ENCODE peak calls at places on chromosome 4, in eight cellular contexts. K, V, C, Y, G, N, I and D are unnamed samples. For H3K4me1, the result is how much of the 10 kb centered on the place peaks cover.

GRCh38 chr4:112082954-112083586 is 62.2 kb upstream of the FAM241A start:
- DNase-seq in N (no peak), Y (no peak), G (no peak), I (no peak), K (peak), V (no peak), C (no peak), D (no peak)

GRCh38 chr4:47650584-47651130 is 165.6 kb downstream of the ATP10D start:
- DNase-seq in N (no peak), G (no peak), K (peak), C (no peak), I (no peak), V (no peak), Y (no peak), D (no peak)

GRCh38 chr4:138092060-138092459 is 150.1 kb downstream of the SLC7A11 start:
- DNase-seq in Y (no peak), I (no peak), C (no peak), V (no peak), N (no peak), G (no peak), K (no peak), D (no peak)

GRCh38 chr4:116478343-116478742 is 607.0 kb downstream of the TRAM1L1 start:
- DNase-seq in N (no peak), K (no peak), Y (no peak), V (no peak), C (no peak), I (no peak), G (no peak), D (no peak)

GRCh38 chr4:105709081-105709450 is 482 bp downstream of the GSTCD start:
- DNase-seq in Y (no peak), N (no peak), V (no peak), G (no peak), I (no peak), K (peak), C (no peak), D (no peak)

GRCh38 chr4:177105526-177105925 is 204.1 kb upstream of the NEIL3 start:
- DNase-seq in C (no peak), G (no peak), I (no peak), Y (no peak), K (no peak), V (no peak), N (no peak), D (no peak)

GRCh38 chr4:74944354-74944793 is 11.5 kb downstream of the PARM1 start:
- DNase-seq in C (peak), N (no peak), K (no peak), V (no peak), G (peak), I (no peak), Y (no peak), D (no peak)

GRCh38 chr4:77201857-77202256 is 44.9 kb downstream of the CCNG2 start:
- DNase-seq in V (no peak), Y (no peak), N (no peak), C (no peak), I (no peak), K (no peak), G (no peak), D (no peak)

GRCh38 chr4:112173593-112174559 is 28.6 kb downstream of the FAM241A start:
- DNase-seq in V (no peak), K (no peak), N (no peak), I (no peak), G (no peak), C (no peak), Y (peak), D (no peak)

GRCh38 chr4:168651374-168651773 is 154.5 kb downstream of the PALLD start:
- DNase-seq in C (no peak), G (no peak), Y (no peak), V (no peak), N (no peak), I (no peak), K (peak), D (no peak)

GRCh38 chr4:92035666-92036065 is 268.1 kb upstream of the GRID2 start:
- DNase-seq in K (peak), N (no peak), G (no peak), Y (no peak), V (no peak), C (no peak), I (no peak), D (no peak)

GRCh38 chr4:117068120-117068519 is 17.3 kb downstream of the TRAM1L1 start:
- DNase-seq in K (no peak), Y (no peak), V (no peak), G (no peak), N (no peak), I (no peak), C (no peak), D (no peak)

GRCh38 chr4:138263438-138263837 is 21.3 kb upstream of the SLC7A11 start:
- DNase-seq in I (no peak), V (no peak), N (no peak), K (peak), G (no peak), C (no peak), Y (no peak), D (no peak)

GRCh38 chr4:112592717-112593116 is 44.0 kb downstream of the ZGRF1 start:
- DNase-seq in K (no peak), N (no peak), V (no peak), I (no peak), G (no peak), C (no peak), Y (no peak), D (no peak)

GRCh38 chr4:162909952-162910351 is 256.7 kb downstream of the NAF1 start:
- DNase-seq in G (no peak), K (no peak), Y (no peak), C (no peak), N (no peak), V (no peak), I (no peak), D (no peak)

GRCh38 chr4:76198411-76199237 is 15.0 kb downstream of the SCARB2 start:
- DNase-seq in K (peak), N (no peak), Y (peak), C (peak), I (no peak), G (peak), V (no peak), D (peak)

GRCh38 chr4:114366368-114366767 is 232.2 kb upstream of the UGT8 start:
- DNase-seq in I (no peak), C (no peak), N (no peak), G (no peak), Y (no peak), V (no peak), K (peak), D (no peak)

GRCh38 chr4:139416073-139416673 is 37.7 kb upstream of the RAB33B start:
- DNase-seq in V (no peak), C (no peak), G (no peak), I (peak), N (no peak), K (peak), Y (no peak), D (no peak)

GRCh38 chr4:83019794-83020497 is 9.3 kb upstream of the LIN54 start:
- DNase-seq in V (no peak), N (no peak), I (no peak), C (no peak), Y (no peak), G (no peak), K (no peak), D (no peak)

GRCh38 chr4:105978684-105979296 is 83.5 kb downstream of the NPNT start:
- DNase-seq in N (no peak), G (no peak), V (no peak), Y (peak), I (no peak), C (no peak), K (peak), D (no peak)

GRCh38 chr4:81314897-81315470 is 100.0 kb upstream of the PRKG2 start:
- DNase-seq in V (no peak), Y (no peak), I (no peak), G (no peak), N (no peak), K (no peak), C (no peak), D (no peak)

GRCh38 chr4:142366821-142367220 is 479.3 kb downstream of the INPP4B start:
- DNase-seq in K (no peak), G (no peak), N (no peak), I (no peak), C (no peak), Y (no peak), V (no peak), D (no peak)

GRCh38 chr4:153005914-153006381 is 69.8 kb downstream of the FHDC1 start:
- DNase-seq in K (no peak), Y (no peak), I (no peak), C (no peak), G (no peak), N (no peak), V (no peak), D (peak)

GRCh38 chr4:157664726-157665125 is 444.2 kb downstream of the GRIA2 start:
- DNase-seq in I (no peak), K (peak), Y (no peak), N (no peak), G (no peak), V (no peak), C (no peak), D (no peak)

GRCh38 chr4:45662996-45663395 is 460.9 kb downstream of the GABRG1 start:
- DNase-seq in C (peak), N (no peak), K (peak), I (no peak), Y (peak), V (peak), G (peak), D (no peak)

GRCh38 chr4:96766359-96766758 is 926.5 kb downstream of the PDHA2 start:
- DNase-seq in Y (no peak), C (no peak), V (no peak), I (no peak), G (no peak), K (no peak), N (no peak), D (no peak)

GRCh38 chr4:150173420-150173819 is 95.2 kb downstream of the DCLK2 start:
- DNase-seq in I (no peak), G (no peak), V (no peak), Y (no peak), K (peak), N (no peak), C (no peak), D (no peak)

GRCh38 chr4:151824647-151825046 is 63.8 kb upstream of the GATB start:
- DNase-seq in V (no peak), K (no peak), C (no peak), N (no peak), I (no peak), G (no peak), Y (no peak), D (no peak)

GRCh38 chr4:98627477-98627876 is 30.9 kb downstream of the TSPAN5 start:
- DNase-seq in Y (no peak), K (peak), I (no peak), N (no peak), V (no peak), C (no peak), G (no peak), D (no peak)
- H3K27ac ChIP-seq in Y (no peak), K (peak), I (no peak), N (no peak), V (no peak), C (no peak), G (no peak), D (peak)

GRCh38 chr4:2812985-2813384 is 20.1 kb downstream of the SH3BP2 start:
- DNase-seq in N (no peak), K (no peak), G (no peak), C (no peak), V (no peak), Y (no peak), I (no peak), D (no peak)
- H3K4me1 ChIP-seq in N (half or more), K (under half), G (half or more), C (under half), V (under half), Y (under half), I (half or more), D (under half)

GRCh38 chr4:124028172-124028571 is 631.6 kb downstream of the SPRY1 start:
- DNase-seq in Y (no peak), V (no peak), K (peak), G (no peak), I (no peak), C (no peak), N (no peak), D (no peak)
- H3K27ac ChIP-seq in Y (no peak), V (no peak), K (no peak), G (no peak), I (no peak), C (no peak), N (peak), D (peak)

DNA sequence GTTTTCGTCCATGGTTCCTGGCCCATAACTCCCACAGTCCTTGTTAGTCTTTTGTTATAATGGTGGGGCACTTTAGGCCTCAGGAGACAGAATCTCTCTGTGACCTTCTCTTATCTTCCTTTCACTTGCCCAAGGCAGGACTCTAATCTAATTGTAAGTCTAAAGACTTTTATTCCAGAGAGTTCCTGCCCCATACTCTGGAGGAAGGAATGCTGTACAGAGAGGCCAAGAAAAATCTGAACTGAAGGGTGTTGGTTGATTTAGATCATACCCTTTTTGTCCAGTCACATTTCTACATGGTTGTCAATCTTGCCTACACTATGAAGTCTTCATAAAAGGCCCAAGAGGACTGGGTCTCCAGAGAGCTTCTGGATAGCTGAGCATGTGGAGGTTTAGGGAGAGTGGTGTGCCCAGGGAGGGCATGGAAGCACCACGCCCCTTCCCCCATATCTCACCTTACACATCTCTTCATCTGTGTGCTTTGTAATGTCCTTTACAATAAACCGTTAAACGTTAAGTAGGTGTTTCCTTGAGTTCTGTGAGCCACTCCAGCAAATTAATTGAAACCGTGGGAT is 84.5 kb downstream of the AFF1 start:
- DNase-seq in N (no peak), V (no peak), K (no peak), C (no peak), I (no peak), G (no peak), Y (no peak), D (no peak)
- H3K4me1 ChIP-seq in N (half or more), V (under half), K (under half), C (under half), I (half or more), G (half or more), Y (half or more), D (half or more)

GRCh38 chr4:125551451-125551850 is 236.7 kb downstream of the FAT4 start:
- DNase-seq in I (no peak), K (no peak), N (no peak), C (no peak), G (no peak), V (no peak), Y (no peak), D (no peak)
- H3K27ac ChIP-seq in I (no peak), K (no peak), N (no peak), C (no peak), G (no peak), V (no peak), Y (no peak), D (no peak)

GRCh38 chr4:1753256-1753655 is 31.9 kb downstream of the TACC3 start:
- DNase-seq in V (no peak), K (no peak), Y (no peak), C (no peak), G (no peak), I (no peak), N (no peak), D (no peak)
- H3K4me1 ChIP-seq in V (under half), K (under half), Y (under half), C (under half), G (under half), I (under half), N (half or more), D (under half)

DNA sequence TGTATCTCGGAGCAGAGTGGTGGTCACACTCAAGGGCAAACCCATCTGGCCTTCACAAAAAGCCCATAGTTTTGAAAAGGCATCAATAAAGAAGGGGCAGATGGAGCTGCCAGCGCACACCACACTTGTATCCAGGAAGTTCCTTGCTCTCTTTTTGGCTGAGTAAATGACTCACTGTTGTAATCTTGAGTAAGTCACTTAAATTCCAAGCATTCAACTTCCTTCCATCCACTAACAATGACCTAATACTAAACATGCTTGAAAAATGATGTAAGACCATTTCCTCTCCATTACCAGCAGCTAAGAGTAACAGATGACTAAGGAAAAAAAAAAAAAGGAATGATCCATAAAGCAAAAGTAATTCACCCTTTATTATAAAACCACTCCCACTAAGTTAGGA is 32.4 kb upstream of the MYOZ2 start:
- DNase-seq in G (peak), K (peak), Y (peak), V (no peak), I (no peak), C (no peak), N (no peak), D (peak)
- H3K27ac ChIP-seq in G (peak), K (peak), Y (peak), V (no peak), I (no peak), C (peak), N (no peak), D (peak)